ENCODE peak calls at places on chromosomes 16 and 17, in five cellular contexts. F, D, S, J and Y are unnamed samples.

GRCh38 chr16:81273223-81273940 is 34.9 kb downstream of the BCO1 start:
- DNase-seq in S (no peak), J (no peak), F (no peak), D (no peak), Y (no peak)

GRCh38 chr17:62809656-62810055 is 1.5 kb upstream of the MARCHF10 start:
- DNase-seq in D (no peak), J (no peak), S (no peak), F (peak; percentile 17), Y (no peak)

GRCh38 chr16:19718624-19718965 is 524 bp downstream of the IQCK start:
- DNase-seq in F (peak; percentile 59), D (no peak), J (no peak), S (peak; percentile 52), Y (peak; percentile 34)

GRCh38 chr16:20689668-20690067 is 7.8 kb downstream of the ACSM1 start:
- DNase-seq in F (no peak), J (no peak), D (no peak), S (no peak), Y (no peak)

GRCh38 chr16:25073849-25074248 is 37.7 kb upstream of the LCMT1 start:
- DNase-seq in S (no peak), J (no peak), D (no peak), F (no peak), Y (no peak)

GRCh38 chr17:38970804-38971203 is 3.6 kb upstream of the FBXO47 start:
- DNase-seq in S (no peak), D (no peak), J (peak; percentile 49), F (no peak), Y (no peak)

GRCh38 chr16:29147710-29148425 is 163.0 kb downstream of the LAT start:
- DNase-seq in S (no peak), F (no peak), D (no peak), J (no peak), Y (no peak)

GRCh38 chr16:89309438-89310122 is 92.1 kb downstream of the ZNF778 start:
- DNase-seq in D (no peak), S (no peak), J (no peak), F (no peak), Y (no peak)

GRCh38 chr16:73068546-73069401 is 20.8 kb upstream of the ZFHX3 start:
- DNase-seq in F (peak; percentile 77), J (no peak), S (no peak), D (no peak), Y (peak; percentile 74)

GRCh38 chr17:75319818-75320691 is 30.8 kb upstream of the SLC25A19 start:
- DNase-seq in D (no peak), S (no peak), F (no peak), J (no peak), Y (no peak)

GRCh38 chr17:60173304-60173807 is 23.6 kb downstream of the CA4 start:
- DNase-seq in D (no peak), F (no peak), S (no peak), J (no peak), Y (no peak)

GRCh38 chr17:42997390-42997983 is 732 bp upstream of the RPL27 start:
- DNase-seq in S (no peak), J (no peak), D (no peak), F (no peak), Y (no peak)

GRCh38 chr16:88969361-88969831 is 7.6 kb downstream of the CBFA2T3 start:
- DNase-seq in S (no peak), D (no peak), J (peak; percentile 19), F (no peak), Y (no peak)

GRCh38 chr17:70447588-70447987 is 278.3 kb downstream of the KCNJ2 start:
- DNase-seq in D (no peak), S (no peak), F (no peak), J (no peak), Y (no peak)

GRCh38 chr16:77298638-77299360 is 99.6 kb downstream of the SYCE1L start:
- DNase-seq in J (no peak), F (no peak), D (no peak), S (no peak), Y (no peak)

GRCh38 chr16:87583453-87584131 is 18.7 kb upstream of the JPH3 start:
- DNase-seq in S (no peak), D (no peak), F (peak; percentile 90), J (no peak), Y (no peak)

GRCh38 chr16:87584271-87584670 is 18.0 kb upstream of the JPH3 start:
- DNase-seq in S (no peak), D (no peak), J (no peak), F (no peak), Y (no peak)

GRCh38 chr16:87581867-87582220 is 20.5 kb upstream of the JPH3 start:
- DNase-seq in S (peak; percentile 65), F (peak; percentile 92), J (no peak), D (no peak), Y (peak; percentile 68)

GRCh38 chr16:87582221-87582965 is 19.9 kb upstream of the JPH3 start:
- DNase-seq in J (no peak), F (peak; percentile 85), D (no peak), S (peak; percentile 49), Y (peak; percentile 34)

DNA sequence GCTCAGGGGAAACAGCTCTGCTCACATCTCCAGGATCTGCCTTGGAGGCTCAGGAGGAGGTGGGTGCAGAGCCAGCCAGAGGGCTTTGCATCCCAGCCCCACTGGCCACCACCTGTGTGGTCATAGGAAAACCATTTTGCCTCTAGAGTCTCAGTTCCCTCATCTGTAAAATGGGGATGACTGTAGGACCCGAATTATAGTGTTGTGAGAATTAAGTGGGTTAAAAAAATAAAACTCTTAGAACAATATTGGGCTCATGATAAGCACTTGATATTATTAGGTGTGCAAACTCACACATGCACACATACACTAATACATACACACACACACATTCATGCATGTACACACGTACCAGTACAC is 19.4 kb upstream of the JPH3 start:
- DNase-seq in J (no peak), F (no peak), D (no peak), S (no peak), Y (no peak)
- H3K4me1 ChIP-seq in J (no peaks in the 10 kb centered on the region), F (peaks cover 28% of the 10 kb centered on the region), D (peaks cover 7% of the 10 kb centered on the region), S (no peaks in the 10 kb centered on the region), Y (peaks cover 11% of the 10 kb centered on the region)

GRCh38 chr17:58245428-58246103 is 7.2 kb downstream of the LPO start:
- DNase-seq in J (no peak), F (peak; percentile 15), D (no peak), S (no peak), Y (no peak)
- H3K27me3 ChIP-seq in J (no peaks in the 10 kb centered on the region), F (peaks cover 4% of the 10 kb centered on the region), D (peaks cover 8% of the 10 kb centered on the region), S (no peaks in the 10 kb centered on the region), Y (peaks cover 10% of the 10 kb centered on the region)

GRCh38 chr17:58337600-58338453 is 9.2 kb upstream of the TSPOAP1 start:
- DNase-seq in F (peak; percentile 91), S (peak; percentile 70), J (peak; percentile 94), D (no peak), Y (peak; percentile 79)
- H3K4me3 ChIP-seq in F (peak overlapping the region; percentile 26), S (peak overlapping the region; percentile 19), J (peak overlapping the region; percentile 90), D (no peak overlapping the region), Y (no peak overlapping the region)

GRCh38 chr17:77379065-77379428 is 238.3 kb downstream of the SEC14L1 start:
- DNase-seq in J (no peak), S (no peak), D (no peak), F (no peak), Y (no peak)
- H3K4me1 ChIP-seq in J (peaks cover 93% of the 10 kb centered on the region), S (peaks cover 8% of the 10 kb centered on the region), D (peaks cover 74% of the 10 kb centered on the region), F (peaks cover 98% of the 10 kb centered on the region), Y (peaks cover 98% of the 10 kb centered on the region)

DNA sequence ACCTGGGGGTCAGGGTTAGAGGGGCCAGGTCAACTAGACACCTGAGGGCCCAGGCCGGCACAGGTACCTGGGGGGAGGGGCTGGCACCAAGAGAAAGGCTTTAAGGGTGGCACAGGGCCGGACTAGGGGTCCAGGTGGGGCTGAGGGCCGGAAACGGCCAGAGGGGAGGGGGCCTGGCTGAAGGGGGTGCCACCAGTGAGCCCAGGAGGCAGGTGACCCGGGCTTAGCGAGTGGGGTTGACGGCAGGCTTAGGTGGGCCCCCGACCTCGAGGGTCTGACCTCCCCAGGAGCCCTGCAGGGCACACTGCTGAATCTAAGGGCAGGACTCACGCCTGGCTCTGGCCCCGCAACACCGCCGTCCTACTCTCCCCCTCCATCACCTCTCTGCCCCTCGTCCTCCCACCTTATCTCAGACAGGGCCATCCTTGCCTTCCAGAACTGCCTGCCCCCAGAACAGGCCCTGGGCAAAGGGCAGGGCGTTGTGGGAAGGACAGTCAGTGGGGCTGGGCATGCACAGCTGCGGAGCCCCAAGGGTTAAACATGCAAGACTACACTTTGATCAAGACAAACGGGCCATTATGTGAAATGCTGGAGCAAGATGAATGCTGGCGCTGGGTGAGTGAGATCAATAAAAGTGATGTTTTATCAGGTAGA is 44.4 kb downstream of the ACTG1 start:
- DNase-seq in F (no peak), D (no peak), S (no peak), J (no peak), Y (no peak)
- H3K27me3 ChIP-seq in F (no peaks in the 10 kb centered on the region), D (no peaks in the 10 kb centered on the region), S (no peaks in the 10 kb centered on the region), J (no peaks in the 10 kb centered on the region), Y (no peaks in the 10 kb centered on the region)